ENCODE peak calls at places on chromosomes 13 and 19, in four cellular contexts. N is CD4-positive, alpha-beta T cell; K is IMR-90; T is COR-L47. J is an unnamed sample.
A peak's percentile ranks its signal among the peaks of the same experiment; 100 is the strongest.

GRCh38 chr19:10712754-10713153 is 5.1 kb upstream of the DNM2 start:
- DNase-seq in N (no peak), K (no peak), T (no peak), J (no peak)

GRCh38 chr19:31534231-31534630 is 185.0 kb upstream of the TSHZ3 start:
- DNase-seq in N (no peak), K (no peak), T (no peak), J (no peak)

GRCh38 chr19:907183-907853 is 5.7 kb downstream of the R3HDM4 start:
- DNase-seq in N (no peak), K (no peak), T (no peak), J (no peak)

GRCh38 chr13:20709782-20710181 is 6.3 kb downstream of the IL17D start:
- DNase-seq in N (no peak), K (no peak), T (no peak), J (no peak)

GRCh38 chr19:52993342-52994178 is 20.2 kb upstream of the ERVV-1 start:
- DNase-seq in N (peak; percentile 67), K (peak; percentile 66), T (peak; percentile 35), J (peak; percentile 88)

GRCh38 chr13:94464771-94465170 is 14.7 kb downstream of the DCT start:
- DNase-seq in N (no peak), K (no peak), T (no peak), J (no peak)

GRCh38 chr19:48874309-48875135 is 2.3 kb downstream of the PPP1R15A start:
- DNase-seq in N (no peak), K (peak; percentile 80), T (peak; percentile 72), J (peak; percentile 86)

GRCh38 chr13:90414691-90415596 is 932.5 kb upstream of the MIR17HG start:
- DNase-seq in N (no peak), K (peak; percentile 81), T (no peak), J (peak; percentile 78)

GRCh38 chr19:11227201-11227886 is 12.1 kb upstream of the ANGPTL8 start:
- DNase-seq in N (no peak), K (no peak), T (no peak), J (no peak)

GRCh38 chr19:51712461-51713081 is 11.2 kb downstream of the HAS1 start:
- DNase-seq in N (no peak), K (peak; percentile 35), T (peak; percentile 37), J (peak; percentile 55)

GRCh38 chr13:100115693-100116254 is 26.9 kb downstream of the PCCA start:
- DNase-seq in N (no peak), K (no peak), T (no peak), J (no peak)